ENCODE peak calls at places on chromosomes 7 and 10, in ten cellular contexts. K, T, V, O, X, L, I, P, Y and E are unnamed samples.

GRCh38 chr10:23316406-23316805 is 28.2 kb downstream of the C10orf67 start:
- DNase-seq in K (no peak), T (no peak), V (no peak), O (no peak), X (no peak), L (no peak), I (no peak), P (no peak), Y (no peak), E (no peak)

GRCh38 chr10:36185096-36185495 is 543.0 kb upstream of the FZD8 start:
- DNase-seq in K (no peak), T (no peak), V (no peak), O (no peak), X (no peak), L (no peak), I (no peak), P (no peak), Y (no peak), E (no peak)

GRCh38 chr7:84191842-84192241 is 2.7 kb downstream of the SEMA3A start:
- DNase-seq in K (no peak), T (no peak), V (no peak), O (no peak), X (no peak), L (no peak), I (peak), P (no peak), Y (no peak), E (no peak)

GRCh38 chr10:95308389-95309302 is 17.8 kb upstream of the PDLIM1 start:
- DNase-seq in K (peak), T (peak), V (peak), O (peak), X (peak), L (peak), I (peak), P (peak), Y (peak), E (no peak)

GRCh38 chr10:102068216-102068615 is 3.1 kb downstream of the HPS6 start:
- DNase-seq in K (no peak), T (peak), V (no peak), O (peak), X (no peak), L (peak), I (no peak), P (peak), Y (no peak), E (no peak)

GRCh38 chr7:135856356-135857144 is 107.9 kb upstream of the FAM180A start:
- DNase-seq in K (no peak), T (peak), V (no peak), O (no peak), X (no peak), L (no peak), I (no peak), P (no peak), Y (no peak), E (no peak)

GRCh38 chr7:120981888-120982615 is 6.5 kb upstream of the CPED1 start:
- DNase-seq in K (no peak), T (peak), V (no peak), O (no peak), X (no peak), L (no peak), I (no peak), P (no peak), Y (no peak), E (no peak)

GRCh38 chr10:12945709-12946359 is 55.7 kb downstream of the CCDC3 start:
- DNase-seq in K (no peak), T (no peak), V (no peak), O (no peak), X (no peak), L (no peak), I (no peak), P (no peak), Y (no peak), E (no peak)

GRCh38 chr7:22356855-22357310 is at the start of gene RAPGEF5:
- DNase-seq in K (no peak), T (no peak), V (no peak), O (no peak), X (no peak), L (no peak), I (peak), P (peak), Y (no peak), E (no peak)

GRCh38 chr7:55066938-55067337 is 48.1 kb downstream of the EGFR start:
- DNase-seq in K (no peak), T (no peak), V (no peak), O (no peak), X (no peak), L (no peak), I (no peak), P (no peak), Y (no peak), E (no peak)

GRCh38 chr7:128740996-128741395 is 1.8 kb downstream of the CALU start:
- DNase-seq in K (no peak), T (peak), V (no peak), O (peak), X (peak), L (no peak), I (no peak), P (no peak), Y (no peak), E (no peak)

GRCh38 chr7:40356312-40356711 is 221.5 kb downstream of the SUGCT start:
- DNase-seq in K (no peak), T (no peak), V (no peak), O (no peak), X (no peak), L (no peak), I (no peak), P (no peak), Y (no peak), E (no peak)

GRCh38 chr10:43255644-43256431 is 11.0 kb downstream of the RASGEF1A start:
- DNase-seq in K (no peak), T (peak), V (no peak), O (peak), X (no peak), L (no peak), I (peak), P (peak), Y (no peak), E (peak)

GRCh38 chr7:28705350-28705749 is 252.8 kb downstream of the TRIL start:
- DNase-seq in K (no peak), T (no peak), V (no peak), O (no peak), X (no peak), L (no peak), I (no peak), P (no peak), Y (no peak), E (no peak)

GRCh38 chr7:119733480-119733879 is 539.5 kb upstream of the KCND2 start:
- DNase-seq in K (no peak), T (peak), V (no peak), O (no peak), X (no peak), L (no peak), I (no peak), P (no peak), Y (no peak), E (no peak)

GRCh38 chr10:21692909-21693308 is 158.9 kb downstream of the MLLT10 start:
- DNase-seq in K (no peak), T (no peak), V (no peak), O (no peak), X (no peak), L (no peak), I (no peak), P (no peak), Y (no peak), E (no peak)

GRCh38 chr10:77854115-77854514 is 72.4 kb downstream of the DLG5 start:
- DNase-seq in K (no peak), T (no peak), V (no peak), O (no peak), X (no peak), L (no peak), I (no peak), P (no peak), Y (no peak), E (no peak)

GRCh38 chr7:114099337-114099736 is 180.5 kb upstream of the PPP1R3A start:
- DNase-seq in K (no peak), T (no peak), V (no peak), O (no peak), X (no peak), L (no peak), I (no peak), P (no peak), Y (no peak), E (no peak)

GRCh38 chr10:8042864-8043568 is 11.5 kb upstream of the GATA3 start:
- DNase-seq in K (no peak), T (no peak), V (no peak), O (no peak), X (no peak), L (no peak), I (no peak), P (no peak), Y (no peak), E (no peak)

GRCh38 chr7:73970801-73971229 is 57.2 kb upstream of the ELN start:
- DNase-seq in K (no peak), T (no peak), V (no peak), O (peak), X (no peak), L (peak), I (no peak), P (peak), Y (no peak), E (no peak)

GRCh38 chr10:101803511-101803910 is 14.7 kb downstream of the OGA start:
- DNase-seq in K (no peak), T (no peak), V (no peak), O (no peak), X (no peak), L (no peak), I (no peak), P (no peak), Y (no peak), E (no peak)

GRCh38 chr10:13614530-13615332 is 28.0 kb downstream of the PRPF18 start:
- DNase-seq in K (no peak), T (no peak), V (no peak), O (no peak), X (no peak), L (no peak), I (peak), P (no peak), Y (peak), E (no peak)

GRCh38 chr7:110835889-110836288 is 255.0 kb upstream of the LRRN3 start:
- DNase-seq in K (no peak), T (no peak), V (no peak), O (no peak), X (no peak), L (no peak), I (no peak), P (no peak), Y (no peak), E (no peak)

GRCh38 chr10:132590752-132591121 is 53.1 kb downstream of the INPP5A start:
- DNase-seq in K (no peak), T (no peak), V (no peak), O (no peak), X (no peak), L (no peak), I (no peak), P (no peak), Y (no peak), E (no peak)
- H3K27ac ChIP-seq in K (peak), T (no peak), V (peak), O (peak), X (peak), L (peak), I (no peak), P (peak), Y (no peak), E (no peak)

DNA sequence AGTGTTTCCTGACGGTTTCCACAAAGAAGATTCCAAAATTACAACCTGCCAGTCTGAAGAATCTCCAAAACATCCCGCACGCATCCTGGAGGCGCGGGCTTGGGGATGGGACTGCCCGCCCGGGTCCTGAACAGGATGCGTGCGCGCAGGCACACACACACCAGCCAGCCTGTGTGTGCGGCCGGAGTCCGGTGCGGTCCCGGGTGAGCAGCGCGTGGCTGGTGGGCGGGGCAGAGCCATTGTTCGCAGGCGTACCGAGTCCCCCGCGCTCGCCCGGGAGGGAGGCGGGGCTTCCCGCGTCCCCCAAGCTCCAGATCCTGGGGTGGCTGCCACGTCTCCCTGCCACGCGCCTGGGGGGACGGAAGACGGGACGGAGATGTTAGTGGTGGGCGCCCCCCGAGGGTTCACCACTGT is 675 bp upstream of the SCD start:
- DNase-seq in K (peak), T (peak), V (no peak), O (peak), X (peak), L (peak), I (peak), P (peak), Y (peak), E (peak)
- H3K4me3 ChIP-seq in K (peak), T (peak), V (peak), O (peak), X (peak), L (peak), I (peak), P (peak), Y (peak), E (peak)

GRCh38 chr10:47317251-47317650 is 5.0 kb upstream of the GDF2 start:
- DNase-seq in K (no peak), T (no peak), V (no peak), O (no peak), X (no peak), L (no peak), I (no peak), P (no peak), Y (no peak), E (no peak)
- TF ChIP-seq CTCF in K (no peak), T (no peak), V (no peak), O (no peak), X (no peak), L (no peak), I (no peak), P (no peak), Y (no peak), E (no peak)

DNA sequence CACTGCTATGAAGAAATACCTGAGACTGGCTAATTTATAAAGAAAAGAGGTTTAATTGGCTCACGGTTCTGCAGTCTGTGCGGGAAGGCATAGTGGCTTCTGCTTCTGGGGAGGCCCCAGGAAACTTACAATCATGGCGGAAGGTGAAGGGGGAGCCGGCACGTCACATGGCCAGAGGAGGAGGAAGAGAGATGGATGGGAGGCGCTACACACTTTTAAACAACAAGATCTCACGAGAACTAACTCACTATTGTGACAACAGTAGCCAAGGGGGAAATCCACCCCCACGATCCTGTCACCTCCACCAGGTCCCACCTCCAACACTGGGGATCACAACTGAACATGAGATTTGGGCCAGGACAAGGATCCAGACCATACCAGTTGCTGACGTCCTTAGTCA is 26.5 kb upstream of the INPP5A start:
- DNase-seq in K (peak), T (no peak), V (no peak), O (no peak), X (no peak), L (no peak), I (no peak), P (no peak), Y (no peak), E (no peak)
- H3K27ac ChIP-seq in K (peak), T (no peak), V (no peak), O (peak), X (no peak), L (no peak), I (no peak), P (no peak), Y (no peak), E (no peak)

GRCh38 chr7:18509491-18509890 is 13.9 kb downstream of the HDAC9 start:
- DNase-seq in K (no peak), T (no peak), V (no peak), O (no peak), X (no peak), L (no peak), I (no peak), P (no peak), Y (no peak), E (no peak)
- H3K4me3 ChIP-seq in K (peak), T (no peak), V (peak), O (peak), X (peak), L (peak), I (peak), P (no peak), Y (peak), E (no peak)

DNA sequence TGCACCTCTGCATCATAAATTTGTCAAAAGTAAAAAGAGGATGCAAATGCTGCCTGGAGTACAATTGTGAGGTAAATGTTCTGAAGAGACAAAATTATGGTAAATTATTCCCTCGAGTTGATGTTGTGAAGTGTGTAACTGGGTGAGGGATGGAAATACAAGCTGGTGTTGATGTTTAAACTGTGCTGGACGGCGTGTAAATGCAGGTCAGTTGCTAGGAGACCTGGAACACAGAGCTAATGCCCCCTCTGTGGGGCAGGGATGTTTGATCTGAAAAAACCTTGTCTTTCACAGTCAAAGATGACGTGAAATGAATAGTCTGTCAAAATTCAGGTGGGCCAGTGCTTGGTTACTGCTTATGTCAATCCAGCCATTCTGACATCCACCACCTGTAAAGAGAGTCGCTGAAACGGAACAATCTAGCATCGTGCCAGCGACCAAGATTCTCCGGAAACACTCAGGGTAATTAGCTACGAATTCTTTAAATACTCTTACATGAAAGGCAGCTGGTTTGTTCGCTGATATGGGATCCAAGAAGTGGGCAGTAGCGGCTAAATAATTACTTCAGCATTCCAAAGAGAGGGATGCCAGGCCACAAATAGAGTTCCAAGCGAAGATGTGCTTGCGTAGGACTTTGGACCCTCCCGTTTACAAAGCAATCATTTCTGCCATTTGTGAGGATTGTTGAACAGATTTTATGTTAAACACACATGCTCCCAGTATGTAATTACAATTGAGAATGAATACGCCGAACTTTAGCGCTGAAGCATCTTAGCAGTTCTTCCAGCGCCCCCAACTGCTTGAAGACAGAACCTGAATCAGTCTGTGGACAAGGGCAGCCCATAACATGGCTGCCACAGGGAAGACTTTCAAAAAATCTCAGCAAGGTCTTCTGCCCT is 7.4 kb upstream of the ASB4 start:
- DNase-seq in K (no peak), T (peak), V (no peak), O (no peak), X (no peak), L (no peak), I (peak), P (no peak), Y (no peak), E (no peak)
- TF ChIP-seq CTCF in K (peak), T (peak), V (no peak), O (peak), X (no peak), L (no peak), I (peak), P (no peak), Y (peak), E (peak)

GRCh38 chr10:19634163-19634562 is 182.1 kb upstream of the PLXDC2 start:
- DNase-seq in K (no peak), T (no peak), V (no peak), O (no peak), X (no peak), L (no peak), I (no peak), P (no peak), Y (no peak), E (no peak)

GRCh38 chr10:19629559-19629958 is 186.7 kb upstream of the PLXDC2 start:
- DNase-seq in K (peak), T (peak), V (peak), O (peak), X (peak), L (peak), I (peak), P (peak), Y (no peak), E (peak)

GRCh38 chr10:19628767-19629443 is 187.3 kb upstream of the PLXDC2 start:
- DNase-seq in K (no peak), T (peak), V (no peak), O (no peak), X (no peak), L (no peak), I (no peak), P (no peak), Y (no peak), E (no peak)
- H3K27ac ChIP-seq in K (peak), T (no peak), V (peak), O (peak), X (peak), L (peak), I (no peak), P (no peak), Y (no peak), E (no peak)

GRCh38 chr7:88127637-88128290 is 92.1 kb downstream of the SRI start:
- DNase-seq in K (no peak), T (no peak), V (no peak), O (no peak), X (no peak), L (no peak), I (peak), P (no peak), Y (no peak), E (no peak)
- H3K4me3 ChIP-seq in K (no peak), T (no peak), V (no peak), O (no peak), X (no peak), L (no peak), I (no peak), P (no peak), Y (no peak), E (no peak)

GRCh38 chr10:75922435-75922834 is 491.0 kb downstream of the LRMDA start:
- DNase-seq in K (no peak), T (peak), V (no peak), O (no peak), X (no peak), L (no peak), I (no peak), P (no peak), Y (no peak), E (no peak)
- TF ChIP-seq CTCF in K (peak), T (peak), V (no peak), O (no peak), X (peak), L (no peak), I (peak), P (no peak), Y (peak), E (no peak)

GRCh38 chr7:134792968-134793367 is 13.5 kb downstream of the CALD1 start:
- DNase-seq in K (peak), T (peak), V (no peak), O (peak), X (peak), L (peak), I (no peak), P (no peak), Y (no peak), E (no peak)

GRCh38 chr7:134795231-134795630 is 15.8 kb downstream of the CALD1 start:
- DNase-seq in K (no peak), T (no peak), V (no peak), O (no peak), X (no peak), L (no peak), I (no peak), P (no peak), Y (no peak), E (no peak)

GRCh38 chr7:134799387-134799786 is 20.0 kb downstream of the CALD1 start:
- DNase-seq in K (no peak), T (no peak), V (no peak), O (no peak), X (no peak), L (no peak), I (no peak), P (no peak), Y (no peak), E (no peak)

GRCh38 chr7:134802762-134803161 is 23.3 kb downstream of the CALD1 start:
- DNase-seq in K (no peak), T (no peak), V (no peak), O (no peak), X (no peak), L (no peak), I (no peak), P (no peak), Y (no peak), E (no peak)

DNA sequence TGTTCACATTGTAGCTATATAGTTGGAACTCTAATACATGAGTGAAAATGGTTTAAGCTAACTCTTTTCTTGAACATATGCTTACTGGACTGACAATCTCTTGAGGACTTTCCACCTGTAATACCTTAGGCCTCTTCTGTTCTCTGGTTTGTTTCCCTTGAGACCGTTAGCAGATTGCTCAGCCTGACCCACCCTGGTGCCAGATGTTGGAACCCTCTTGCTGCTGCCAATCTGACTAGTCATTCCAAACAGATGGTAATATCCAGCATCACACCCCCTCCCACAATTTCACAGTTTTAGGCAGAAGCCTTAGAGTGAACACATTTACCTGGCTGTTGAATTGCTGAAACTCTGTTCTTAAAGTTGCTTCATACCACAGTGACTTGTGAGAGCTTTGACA is 18.7 kb downstream of the CALD1 start:
- DNase-seq in K (no peak), T (no peak), V (no peak), O (no peak), X (no peak), L (no peak), I (no peak), P (no peak), Y (no peak), E (no peak)
- H3K27ac ChIP-seq in K (no peak), T (no peak), V (peak), O (no peak), X (peak), L (no peak), I (no peak), P (no peak), Y (no peak), E (no peak)